ENCODE peak calls at places on chromosomes 13 and 19, in ten cellular contexts. One of them, this sample, is unnamed.

GRCh38 chr13:80577951-80578670 is 237.2 kb upstream of the SPRY2 start:
- DNase-seq in left ventricle myocardium inferior: no peak
- DNase-seq in mammary epithelial cell: no peak
- DNase-seq in left lung: no peak
- DNase-seq in lung: no peak
- DNase-seq in endothelial cell of umbilical vein: no peak
- DNase-seq in lower lobe of right lung: no peak
- DNase-seq in endodermal cell: peak; percentile 56
- DNase-seq in CD8-positive, alpha-beta T cell: no peak
- DNase-seq in upper lobe of right lung: no peak
- DNase-seq in this sample: peak; percentile 20

GRCh38 chr19:13102416-13102665 is 317 bp downstream of the LYL1 start:
- DNase-seq in CD8-positive, alpha-beta T cell: no peak
- DNase-seq in lower lobe of right lung: no peak
- DNase-seq in endodermal cell: no peak
- DNase-seq in lung: no peak
- DNase-seq in left ventricle myocardium inferior: no peak
- DNase-seq in mammary epithelial cell: no peak
- DNase-seq in upper lobe of right lung: no peak
- DNase-seq in left lung: no peak
- DNase-seq in endothelial cell of umbilical vein: no peak
- DNase-seq in this sample: no peak

GRCh38 chr19:3509566-3509989 is 3.5 kb downstream of the FZR1 start:
- DNase-seq in mammary epithelial cell: peak; percentile 95
- DNase-seq in lung: no peak
- DNase-seq in lower lobe of right lung: no peak
- DNase-seq in endothelial cell of umbilical vein: no peak
- DNase-seq in endodermal cell: no peak
- DNase-seq in upper lobe of right lung: no peak
- DNase-seq in left ventricle myocardium inferior: no peak
- DNase-seq in left lung: no peak
- DNase-seq in CD8-positive, alpha-beta T cell: no peak
- DNase-seq in this sample: no peak

GRCh38 chr19:28980236-28980868 is 232.6 kb downstream of the UQCRFS1 start:
- DNase-seq in left ventricle myocardium inferior: no peak
- DNase-seq in CD8-positive, alpha-beta T cell: no peak
- DNase-seq in lower lobe of right lung: no peak
- DNase-seq in left lung: no peak
- DNase-seq in upper lobe of right lung: no peak
- DNase-seq in endothelial cell of umbilical vein: no peak
- DNase-seq in lung: no peak
- DNase-seq in mammary epithelial cell: no peak
- DNase-seq in endodermal cell: peak; percentile 85
- DNase-seq in this sample: no peak

GRCh38 chr13:82976499-82976898 is 905.8 kb downstream of the SLITRK1 start:
- DNase-seq in endothelial cell of umbilical vein: no peak
- DNase-seq in left lung: no peak
- DNase-seq in lower lobe of right lung: no peak
- DNase-seq in upper lobe of right lung: no peak
- DNase-seq in CD8-positive, alpha-beta T cell: no peak
- DNase-seq in endodermal cell: no peak
- DNase-seq in left ventricle myocardium inferior: no peak
- DNase-seq in mammary epithelial cell: no peak
- DNase-seq in lung: no peak
- DNase-seq in this sample: no peak

GRCh38 chr13:40064154-40064713 is 408.8 kb downstream of the COG6 start:
- DNase-seq in upper lobe of right lung: no peak
- DNase-seq in left lung: no peak
- DNase-seq in lower lobe of right lung: no peak
- DNase-seq in CD8-positive, alpha-beta T cell: no peak
- DNase-seq in left ventricle myocardium inferior: no peak
- DNase-seq in endothelial cell of umbilical vein: peak; percentile 20
- DNase-seq in lung: no peak
- DNase-seq in mammary epithelial cell: no peak
- DNase-seq in endodermal cell: no peak
- DNase-seq in this sample: no peak

GRCh38 chr13:41944229-41944628 is 16.7 kb downstream of the VWA8 start:
- DNase-seq in mammary epithelial cell: no peak
- DNase-seq in CD8-positive, alpha-beta T cell: no peak
- DNase-seq in lung: no peak
- DNase-seq in left lung: no peak
- DNase-seq in endodermal cell: no peak
- DNase-seq in lower lobe of right lung: no peak
- DNase-seq in upper lobe of right lung: no peak
- DNase-seq in endothelial cell of umbilical vein: no peak
- DNase-seq in left ventricle myocardium inferior: no peak
- DNase-seq in this sample: no peak

GRCh38 chr19:1945899-1946298 is 4.9 kb downstream of the CSNK1G2 start:
- DNase-seq in endodermal cell: peak; percentile 93
- DNase-seq in CD8-positive, alpha-beta T cell: peak; percentile 43
- DNase-seq in left ventricle myocardium inferior: no peak
- DNase-seq in left lung: no peak
- DNase-seq in lower lobe of right lung: no peak
- DNase-seq in upper lobe of right lung: peak; percentile 72
- DNase-seq in endothelial cell of umbilical vein: peak; percentile 16
- DNase-seq in mammary epithelial cell: no peak
- DNase-seq in lung: peak; percentile 36
- DNase-seq in this sample: peak; percentile 60

GRCh38 chr19:49058592-49058991 is 1.0 kb upstream of the CGB7 start:
- DNase-seq in endothelial cell of umbilical vein: no peak
- DNase-seq in mammary epithelial cell: peak; percentile 20
- DNase-seq in lower lobe of right lung: no peak
- DNase-seq in lung: no peak
- DNase-seq in endodermal cell: peak; percentile 83
- DNase-seq in CD8-positive, alpha-beta T cell: no peak
- DNase-seq in upper lobe of right lung: no peak
- DNase-seq in left lung: no peak
- DNase-seq in left ventricle myocardium inferior: no peak
- DNase-seq in this sample: peak; percentile 54

GRCh38 chr13:32168136-32168535 is 136.6 kb downstream of the FRY start:
- DNase-seq in endothelial cell of umbilical vein: no peak
- DNase-seq in left ventricle myocardium inferior: no peak
- DNase-seq in upper lobe of right lung: no peak
- DNase-seq in endodermal cell: no peak
- DNase-seq in mammary epithelial cell: no peak
- DNase-seq in CD8-positive, alpha-beta T cell: no peak
- DNase-seq in lower lobe of right lung: no peak
- DNase-seq in lung: no peak
- DNase-seq in left lung: no peak
- DNase-seq in this sample: no peak

GRCh38 chr19:34925278-34925855 is 1.3 kb upstream of the ZNF30 start:
- DNase-seq in left lung: no peak
- DNase-seq in mammary epithelial cell: no peak
- DNase-seq in left ventricle myocardium inferior: no peak
- DNase-seq in endodermal cell: no peak
- DNase-seq in upper lobe of right lung: peak; percentile 63
- DNase-seq in endothelial cell of umbilical vein: no peak
- DNase-seq in CD8-positive, alpha-beta T cell: no peak
- DNase-seq in lung: no peak
- DNase-seq in lower lobe of right lung: no peak
- DNase-seq in this sample: no peak

GRCh38 chr19:34932494-34932893 is 5.8 kb downstream of the ZNF30 start:
- DNase-seq in endodermal cell: no peak
- DNase-seq in left ventricle myocardium inferior: no peak
- DNase-seq in upper lobe of right lung: no peak
- DNase-seq in endothelial cell of umbilical vein: no peak
- DNase-seq in left lung: no peak
- DNase-seq in mammary epithelial cell: no peak
- DNase-seq in lower lobe of right lung: no peak
- DNase-seq in CD8-positive, alpha-beta T cell: no peak
- DNase-seq in lung: no peak
- DNase-seq in this sample: no peak

GRCh38 chr19:34926361-34926684 is 380 bp upstream of the ZNF30 start:
- DNase-seq in CD8-positive, alpha-beta T cell: no peak
- DNase-seq in lower lobe of right lung: no peak
- DNase-seq in upper lobe of right lung: no peak
- DNase-seq in endodermal cell: no peak
- DNase-seq in left lung: no peak
- DNase-seq in left ventricle myocardium inferior: no peak
- DNase-seq in mammary epithelial cell: no peak
- DNase-seq in lung: no peak
- DNase-seq in endothelial cell of umbilical vein: no peak
- DNase-seq in this sample: no peak

GRCh38 chr19:34926685-34927375 is at the start of gene ZNF30:
- DNase-seq in lung: peak; percentile 89
- DNase-seq in lower lobe of right lung: peak; percentile 96
- DNase-seq in upper lobe of right lung: peak; percentile 97
- DNase-seq in endothelial cell of umbilical vein: peak; percentile 92
- DNase-seq in CD8-positive, alpha-beta T cell: peak; percentile 75
- DNase-seq in left lung: peak; percentile 92
- DNase-seq in left ventricle myocardium inferior: peak; percentile 94
- DNase-seq in mammary epithelial cell: peak; percentile 84
- DNase-seq in endodermal cell: peak; percentile 96
- DNase-seq in this sample: peak; percentile 88
- TF ChIP-seq CTCF in lung: no peak
- TF ChIP-seq CTCF in lower lobe of right lung: no peak
- TF ChIP-seq CTCF in upper lobe of right lung: no peak
- TF ChIP-seq CTCF in endothelial cell of umbilical vein: no peak
- TF ChIP-seq CTCF in CD8-positive, alpha-beta T cell: no peak
- TF ChIP-seq CTCF in left lung: no peak
- TF ChIP-seq CTCF in left ventricle myocardium inferior: peak; percentile 28
- TF ChIP-seq CTCF in mammary epithelial cell: no peak
- TF ChIP-seq CTCF in endodermal cell: no peak
- TF ChIP-seq CTCF in this sample: no peak

GRCh38 chr19:46620267-46620666 is 4.6 kb downstream of the PTGIR start:
- DNase-seq in left lung: no peak
- DNase-seq in left ventricle myocardium inferior: no peak
- DNase-seq in endothelial cell of umbilical vein: no peak
- DNase-seq in upper lobe of right lung: no peak
- DNase-seq in lung: no peak
- DNase-seq in mammary epithelial cell: no peak
- DNase-seq in endodermal cell: no peak
- DNase-seq in CD8-positive, alpha-beta T cell: no peak
- DNase-seq in lower lobe of right lung: no peak
- DNase-seq in this sample: no peak
- H3K27ac ChIP-seq in left lung: no peak overlapping the region
- H3K27ac ChIP-seq in left ventricle myocardium inferior: peak overlapping the region; percentile 85
- H3K27ac ChIP-seq in endothelial cell of umbilical vein: no peak overlapping the region
- H3K27ac ChIP-seq in upper lobe of right lung: no peak overlapping the region
- H3K27ac ChIP-seq in lung: no peak overlapping the region
- H3K27ac ChIP-seq in mammary epithelial cell: no peak overlapping the region
- H3K27ac ChIP-seq in endodermal cell: no peak overlapping the region
- H3K27ac ChIP-seq in CD8-positive, alpha-beta T cell: no peak overlapping the region
- H3K27ac ChIP-seq in lower lobe of right lung: no peak overlapping the region
- H3K27ac ChIP-seq in this sample: no peak overlapping the region

GRCh38 chr19:6045108-6045507 is 65.2 kb downstream of the RFX2 start:
- DNase-seq in lung: peak; percentile 18
- DNase-seq in CD8-positive, alpha-beta T cell: no peak
- DNase-seq in lower lobe of right lung: no peak
- DNase-seq in left lung: no peak
- DNase-seq in endothelial cell of umbilical vein: no peak
- DNase-seq in endodermal cell: no peak
- DNase-seq in upper lobe of right lung: no peak
- DNase-seq in left ventricle myocardium inferior: no peak
- DNase-seq in mammary epithelial cell: no peak
- DNase-seq in this sample: no peak

GRCh38 chr19:6048348-6048747 is 62.0 kb downstream of the RFX2 start:
- DNase-seq in left lung: no peak
- DNase-seq in upper lobe of right lung: no peak
- DNase-seq in lung: peak; percentile 27
- DNase-seq in CD8-positive, alpha-beta T cell: no peak
- DNase-seq in left ventricle myocardium inferior: no peak
- DNase-seq in endothelial cell of umbilical vein: no peak
- DNase-seq in mammary epithelial cell: no peak
- DNase-seq in endodermal cell: no peak
- DNase-seq in lower lobe of right lung: no peak
- DNase-seq in this sample: no peak

GRCh38 chr19:6048808-6049405 is 61.4 kb downstream of the RFX2 start:
- DNase-seq in mammary epithelial cell: peak; percentile 65
- DNase-seq in left lung: peak; percentile 76
- DNase-seq in endothelial cell of umbilical vein: peak; percentile 77
- DNase-seq in endodermal cell: peak; percentile 90
- DNase-seq in upper lobe of right lung: peak; percentile 82
- DNase-seq in lung: peak; percentile 78
- DNase-seq in CD8-positive, alpha-beta T cell: peak; percentile 80
- DNase-seq in lower lobe of right lung: peak; percentile 85
- DNase-seq in left ventricle myocardium inferior: peak; percentile 69
- DNase-seq in this sample: peak; percentile 87

GRCh38 chr19:6047256-6047655 is 63.0 kb downstream of the RFX2 start:
- DNase-seq in upper lobe of right lung: no peak
- DNase-seq in mammary epithelial cell: no peak
- DNase-seq in endodermal cell: no peak
- DNase-seq in left lung: no peak
- DNase-seq in lower lobe of right lung: no peak
- DNase-seq in left ventricle myocardium inferior: no peak
- DNase-seq in endothelial cell of umbilical vein: no peak
- DNase-seq in lung: peak; percentile 16
- DNase-seq in CD8-positive, alpha-beta T cell: no peak
- DNase-seq in this sample: no peak

DNA sequence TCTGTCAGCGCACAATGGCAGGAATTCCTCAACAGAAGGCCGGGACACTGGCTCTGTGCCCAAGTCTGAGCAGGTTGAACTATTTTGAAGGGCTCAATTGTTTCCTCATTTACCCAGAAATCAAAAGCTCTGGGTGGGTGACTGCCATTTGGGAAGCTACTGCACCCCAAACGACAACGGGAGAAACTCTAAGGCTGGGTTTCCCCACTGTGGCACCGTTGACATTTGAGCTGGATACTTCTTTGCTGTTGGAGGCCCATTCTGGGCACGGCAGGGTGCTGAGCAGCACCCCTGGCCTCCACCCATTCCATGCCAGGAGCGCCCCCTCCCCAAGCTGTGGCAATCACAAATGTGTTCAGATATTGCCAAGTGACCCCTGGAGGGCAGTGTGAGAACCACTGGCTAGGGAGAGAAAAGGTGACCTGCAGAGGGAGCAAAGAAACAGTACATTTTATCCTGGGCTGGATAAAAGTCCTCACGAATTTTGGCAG is 62.5 kb downstream of the RFX2 start:
- DNase-seq in upper lobe of right lung: no peak
- DNase-seq in CD8-positive, alpha-beta T cell: no peak
- DNase-seq in left ventricle myocardium inferior: no peak
- DNase-seq in endothelial cell of umbilical vein: peak; percentile 67
- DNase-seq in endodermal cell: peak; percentile 88
- DNase-seq in lower lobe of right lung: no peak
- DNase-seq in left lung: no peak
- DNase-seq in lung: peak; percentile 28
- DNase-seq in mammary epithelial cell: no peak
- DNase-seq in this sample: peak; percentile 46
- TF ChIP-seq CTCF in upper lobe of right lung: peak; percentile 49
- TF ChIP-seq CTCF in CD8-positive, alpha-beta T cell: no peak
- TF ChIP-seq CTCF in left ventricle myocardium inferior: peak; percentile 66
- TF ChIP-seq CTCF in endothelial cell of umbilical vein: peak; percentile 67
- TF ChIP-seq CTCF in endodermal cell: peak; percentile 92
- TF ChIP-seq CTCF in lower lobe of right lung: peak; percentile 58
- TF ChIP-seq CTCF in left lung: peak; percentile 48
- TF ChIP-seq CTCF in lung: peak; percentile 44
- TF ChIP-seq CTCF in mammary epithelial cell: peak; percentile 56
- TF ChIP-seq CTCF in this sample: peak; percentile 53

DNA sequence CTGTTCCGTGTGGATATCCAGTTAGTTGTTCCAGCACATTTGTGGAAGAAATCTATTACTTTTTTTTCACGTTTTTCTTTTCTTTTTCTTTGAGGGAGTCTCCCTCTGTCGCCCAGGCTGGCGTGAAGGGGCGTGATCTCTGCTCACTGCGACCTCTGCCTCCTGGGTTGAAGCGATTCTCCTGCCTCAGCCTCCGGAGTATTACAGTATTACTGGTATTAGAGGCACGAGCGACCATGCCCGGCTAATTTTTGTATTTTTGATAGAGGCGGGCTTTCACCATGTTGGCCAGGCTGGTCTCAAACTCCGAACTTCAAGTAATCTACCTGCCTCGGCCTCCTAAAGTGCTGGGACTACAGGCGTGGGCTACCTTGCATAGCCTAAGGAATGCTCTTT is 43.6 kb downstream of the ZNF611 start:
- DNase-seq in endodermal cell: peak; percentile 52
- DNase-seq in lower lobe of right lung: no peak
- DNase-seq in mammary epithelial cell: no peak
- DNase-seq in lung: no peak
- DNase-seq in upper lobe of right lung: no peak
- DNase-seq in left lung: no peak
- DNase-seq in endothelial cell of umbilical vein: no peak
- DNase-seq in left ventricle myocardium inferior: peak; percentile 16
- DNase-seq in CD8-positive, alpha-beta T cell: no peak
- DNase-seq in this sample: no peak
- H3K27ac ChIP-seq in endodermal cell: peak overlapping the region; percentile 82
- H3K27ac ChIP-seq in lower lobe of right lung: peak overlapping the region; percentile 86
- H3K27ac ChIP-seq in mammary epithelial cell: peak overlapping the region; percentile 58
- H3K27ac ChIP-seq in lung: peak overlapping the region; percentile 71
- H3K27ac ChIP-seq in upper lobe of right lung: peak overlapping the region; percentile 93
- H3K27ac ChIP-seq in left lung: peak overlapping the region; percentile 88
- H3K27ac ChIP-seq in endothelial cell of umbilical vein: peak overlapping the region; percentile 83
- H3K27ac ChIP-seq in left ventricle myocardium inferior: peak overlapping the region; percentile 95
- H3K27ac ChIP-seq in CD8-positive, alpha-beta T cell: no peak overlapping the region
- H3K27ac ChIP-seq in this sample: peak overlapping the region; percentile 67

This sample was measured in A673.